ENCODE peak calls at places on chromosomes 4 and X, in seven cellular contexts. D, N, S, X, Y, O and L are unnamed samples.

GRCh38 chrX:8845469-8845868 is 44.3 kb upstream of the FAM9A start:
- DNase-seq in D (no peak), N (no peak), S (no peak), X (no peak), Y (no peak), O (no peak), L (no peak)

GRCh38 chrX:47751670-47752069 is 85.0 kb upstream of the ZNF81 start:
- DNase-seq in D (no peak), N (no peak), S (peak), X (no peak), Y (peak), O (peak), L (peak)

GRCh38 chr4:19577121-19577520 is 674.6 kb upstream of the SLIT2 start:
- DNase-seq in D (no peak), N (peak), S (no peak), X (peak), Y (no peak), O (no peak), L (no peak)

GRCh38 chrX:72038016-72038415 is 93.7 kb downstream of the RTL5 start:
- DNase-seq in D (peak), N (no peak), S (no peak), X (no peak), Y (no peak), O (no peak), L (no peak)

GRCh38 chr4:182179105-182179504 is 64.1 kb upstream of the TENM3 start:
- DNase-seq in D (no peak), N (peak), S (no peak), X (no peak), Y (no peak), O (no peak), L (no peak)

GRCh38 chr4:4857809-4858508 is 1.5 kb upstream of the MSX1 start:
- DNase-seq in D (no peak), N (no peak), S (no peak), X (no peak), Y (no peak), O (no peak), L (peak)

GRCh38 chr4:140617494-140618060 is 48.8 kb upstream of the UCP1 start:
- DNase-seq in D (no peak), N (no peak), S (no peak), X (no peak), Y (no peak), O (no peak), L (no peak)

GRCh38 chr4:77994194-77994721 is 62.9 kb upstream of the FRAS1 start:
- DNase-seq in D (no peak), N (peak), S (peak), X (peak), Y (peak), O (no peak), L (peak)

GRCh38 chrX:46913710-46914109 is 1.5 kb downstream of the JADE3 start:
- DNase-seq in D (no peak), N (peak), S (peak), X (no peak), Y (peak), O (no peak), L (no peak)

GRCh38 chr4:147590249-147590920 is 26.8 kb upstream of the TMEM184C start:
- DNase-seq in D (no peak), N (peak), S (peak), X (no peak), Y (peak), O (peak), L (peak)

GRCh38 chrX:86237482-86237881 is 89.2 kb downstream of the DACH2 start:
- DNase-seq in D (no peak), N (no peak), S (no peak), X (no peak), Y (no peak), O (no peak), L (no peak)

GRCh38 chr4:11898796-11899195 is 470.1 kb upstream of the HS3ST1 start:
- DNase-seq in D (no peak), N (no peak), S (no peak), X (no peak), Y (no peak), O (no peak), L (no peak)

GRCh38 chr4:95409127-95409526 is 139.6 kb downstream of the UNC5C start:
- DNase-seq in D (no peak), N (no peak), S (no peak), X (no peak), Y (no peak), O (no peak), L (no peak)

GRCh38 chr4:7183161-7183560 is 9.2 kb upstream of the SORCS2 start:
- DNase-seq in D (no peak), N (no peak), S (no peak), X (no peak), Y (no peak), O (no peak), L (no peak)

GRCh38 chr4:15291133-15291532 is 136.7 kb upstream of the C1QTNF7 start:
- DNase-seq in D (no peak), N (peak), S (no peak), X (no peak), Y (no peak), O (no peak), L (no peak)

GRCh38 chr4:168309781-168310180 is 8.8 kb downstream of the DDX60 start:
- DNase-seq in D (no peak), N (peak), S (peak), X (no peak), Y (no peak), O (no peak), L (no peak)

GRCh38 chr4:99084595-99084994 is 4.0 kb downstream of the ADH5 start:
- DNase-seq in D (no peak), N (no peak), S (no peak), X (no peak), Y (no peak), O (no peak), L (no peak)

GRCh38 chr4:148069086-148070010 is 337.5 kb downstream of the ARHGAP10 start:
- DNase-seq in D (no peak), N (no peak), S (peak), X (no peak), Y (no peak), O (no peak), L (no peak)

GRCh38 chr4:4606321-4606720 is 64.5 kb upstream of the STX18 start:
- DNase-seq in D (no peak), N (peak), S (no peak), X (no peak), Y (no peak), O (no peak), L (no peak)

GRCh38 chr4:36863601-36864000 is 380.9 kb upstream of the NWD2 start:
- DNase-seq in D (no peak), N (no peak), S (no peak), X (no peak), Y (no peak), O (no peak), L (no peak)

GRCh38 chrX:8868070-8868795 is 67.0 kb upstream of the FAM9A start:
- DNase-seq in D (no peak), N (peak), S (no peak), X (peak), Y (no peak), O (no peak), L (no peak)

GRCh38 chr4:123399638-123400358 is 3.2 kb downstream of the SPRY1 start:
- DNase-seq in D (no peak), N (no peak), S (peak), X (no peak), Y (no peak), O (no peak), L (no peak)

GRCh38 chr4:2891294-2891693 is 47.6 kb downstream of the ADD1 start:
- DNase-seq in D (no peak), N (peak), S (no peak), X (no peak), Y (peak), O (no peak), L (no peak)

DNA sequence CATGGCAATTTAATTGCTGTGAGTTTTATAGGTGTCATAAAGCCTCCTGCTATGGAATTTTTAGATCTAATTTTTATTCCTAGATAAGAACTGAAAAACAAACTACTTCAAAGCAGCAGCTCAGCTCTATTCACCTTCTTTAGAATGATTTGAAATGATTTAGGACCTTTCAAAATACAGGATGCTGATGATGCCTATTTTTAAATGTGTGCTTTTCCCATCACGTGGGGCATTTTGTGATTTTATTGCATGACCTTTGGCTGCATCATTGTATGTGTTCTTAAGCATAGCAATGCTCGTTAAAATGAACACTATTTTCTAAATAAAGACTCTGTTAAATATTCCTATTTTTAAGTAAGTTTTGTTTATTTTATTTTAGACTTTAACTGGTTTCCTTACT is 537.3 kb downstream of the STPG2 start:
- DNase-seq in D (no peak), N (no peak), S (no peak), X (no peak), Y (no peak), O (no peak), L (no peak)
- TF ChIP-seq CTCF in D (no peak), N (no peak), S (no peak), X (no peak), Y (no peak), O (no peak), L (no peak)

DNA sequence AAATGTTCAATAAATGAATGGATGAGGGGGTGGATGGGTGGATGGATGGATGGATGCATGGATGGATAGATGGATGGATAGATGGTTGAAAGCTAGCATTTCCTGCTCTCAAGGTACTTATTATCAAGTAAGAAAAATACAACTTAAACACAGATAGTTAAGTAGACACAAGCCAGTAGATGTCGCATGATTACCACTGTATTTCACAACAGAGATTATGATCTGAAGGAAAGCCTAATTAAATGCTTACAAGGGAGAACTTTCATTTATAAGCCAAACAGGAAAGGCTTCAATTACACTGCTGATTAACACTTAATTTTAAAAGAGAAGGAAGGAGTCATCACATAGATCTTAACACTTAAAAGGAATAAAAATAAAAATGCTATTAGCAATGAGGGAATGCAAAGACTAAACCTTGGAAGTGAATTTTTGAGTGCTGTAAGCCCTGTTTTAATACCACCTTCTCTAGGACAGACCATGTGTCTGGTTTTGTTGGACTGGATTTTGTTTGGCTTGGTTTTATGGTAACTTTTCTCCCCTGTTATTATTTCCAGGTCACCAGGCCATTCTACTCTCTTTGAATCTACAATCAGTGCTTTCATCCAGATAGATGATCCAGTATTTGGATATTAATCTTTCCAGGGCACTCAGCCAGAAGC is 75.4 kb upstream of the SLC39A8 start:
- DNase-seq in D (no peak), N (peak), S (no peak), X (no peak), Y (no peak), O (no peak), L (no peak)
- TF ChIP-seq CTCF in D (no peak), N (no peak), S (no peak), X (peak), Y (no peak), O (no peak), L (no peak)

GRCh38 chr4:67546971-67547370 is 1.7 kb upstream of the CENPC start:
- DNase-seq in D (no peak), N (no peak), S (no peak), X (no peak), Y (peak), O (no peak), L (no peak)

GRCh38 chr4:67545199-67545995 is at the start of gene CENPC:
- DNase-seq in D (peak), N (peak), S (peak), X (peak), Y (peak), O (peak), L (peak)

GRCh38 chr4:67550491-67551256 is 5.4 kb upstream of the CENPC start:
- DNase-seq in D (no peak), N (no peak), S (no peak), X (no peak), Y (no peak), O (no peak), L (no peak)

GRCh38 chr4:67545996-67546356 is 673 bp upstream of the CENPC start:
- DNase-seq in D (no peak), N (no peak), S (no peak), X (no peak), Y (no peak), O (no peak), L (no peak)

GRCh38 chr4:67549123-67549522 is 3.8 kb upstream of the CENPC start:
- DNase-seq in D (no peak), N (no peak), S (no peak), X (no peak), Y (no peak), O (no peak), L (peak)
- TF ChIP-seq CTCF in D (peak), N (no peak), S (peak), X (no peak), Y (peak), O (peak), L (peak)

GRCh38 chr4:105714071-105714521 is 5.5 kb downstream of the GSTCD start:
- DNase-seq in D (no peak), N (no peak), S (no peak), X (no peak), Y (no peak), O (no peak), L (peak)

GRCh38 chr4:105712766-105713165 is 4.2 kb downstream of the GSTCD start:
- DNase-seq in D (no peak), N (no peak), S (no peak), X (no peak), Y (no peak), O (no peak), L (no peak)

GRCh38 chr4:105719214-105719613 is 10.6 kb downstream of the GSTCD start:
- DNase-seq in D (no peak), N (no peak), S (no peak), X (no peak), Y (peak), O (no peak), L (no peak)

GRCh38 chr4:105714932-105715331 is 6.3 kb downstream of the GSTCD start:
- DNase-seq in D (no peak), N (no peak), S (no peak), X (no peak), Y (no peak), O (no peak), L (no peak)

DNA sequence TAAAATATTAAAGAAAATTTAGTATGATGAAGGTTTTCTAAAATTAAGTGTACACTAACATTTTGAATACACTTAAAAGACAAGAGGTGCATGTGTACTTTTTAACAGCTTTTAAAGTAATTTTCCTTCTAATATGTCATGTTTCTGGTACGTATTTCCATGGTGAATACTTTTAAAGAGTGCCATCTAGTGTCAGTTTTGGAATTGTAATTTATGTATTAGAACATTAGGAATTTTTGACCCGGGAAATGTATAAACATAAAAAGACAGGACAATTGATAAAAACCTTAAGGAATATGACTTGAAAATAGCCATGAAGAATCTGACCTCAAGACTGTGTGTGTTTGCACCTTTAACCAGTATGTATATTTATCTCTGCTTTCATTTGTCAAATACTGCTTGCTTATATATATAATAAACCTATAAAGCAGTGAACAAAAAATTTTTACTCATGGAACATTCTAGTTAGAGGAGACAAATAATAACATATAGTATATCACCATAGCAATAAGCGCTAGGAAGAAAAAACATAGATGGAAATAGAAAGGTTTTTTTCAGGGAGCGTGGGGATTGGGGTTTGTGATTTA is 7.2 kb downstream of the GSTCD start:
- DNase-seq in D (no peak), N (no peak), S (peak), X (no peak), Y (peak), O (no peak), L (peak)
- TF ChIP-seq CTCF in D (peak), N (peak), S (peak), X (peak), Y (peak), O (peak), L (no peak)

GRCh38 chrX:40414335-40414734 is 166.4 kb upstream of the ATP6AP2 start:
- DNase-seq in D (no peak), N (no peak), S (no peak), X (no peak), Y (no peak), O (no peak), L (no peak)

GRCh38 chrX:40415675-40416074 is 165.1 kb upstream of the ATP6AP2 start:
- DNase-seq in D (no peak), N (no peak), S (no peak), X (no peak), Y (no peak), O (no peak), L (no peak)

GRCh38 chrX:40406330-40406859 is 174.4 kb upstream of the ATP6AP2 start:
- DNase-seq in D (no peak), N (no peak), S (no peak), X (no peak), Y (no peak), O (no peak), L (no peak)

GRCh38 chrX:40410859-40411258 is 169.9 kb upstream of the ATP6AP2 start:
- DNase-seq in D (no peak), N (no peak), S (no peak), X (no peak), Y (no peak), O (no peak), L (no peak)

GRCh38 chrX:40411350-40412111 is 169.2 kb upstream of the ATP6AP2 start:
- DNase-seq in D (no peak), N (no peak), S (no peak), X (no peak), Y (no peak), O (no peak), L (no peak)
- TF ChIP-seq CTCF in D (no peak), N (no peak), S (peak), X (no peak), Y (no peak), O (no peak), L (no peak)

DNA sequence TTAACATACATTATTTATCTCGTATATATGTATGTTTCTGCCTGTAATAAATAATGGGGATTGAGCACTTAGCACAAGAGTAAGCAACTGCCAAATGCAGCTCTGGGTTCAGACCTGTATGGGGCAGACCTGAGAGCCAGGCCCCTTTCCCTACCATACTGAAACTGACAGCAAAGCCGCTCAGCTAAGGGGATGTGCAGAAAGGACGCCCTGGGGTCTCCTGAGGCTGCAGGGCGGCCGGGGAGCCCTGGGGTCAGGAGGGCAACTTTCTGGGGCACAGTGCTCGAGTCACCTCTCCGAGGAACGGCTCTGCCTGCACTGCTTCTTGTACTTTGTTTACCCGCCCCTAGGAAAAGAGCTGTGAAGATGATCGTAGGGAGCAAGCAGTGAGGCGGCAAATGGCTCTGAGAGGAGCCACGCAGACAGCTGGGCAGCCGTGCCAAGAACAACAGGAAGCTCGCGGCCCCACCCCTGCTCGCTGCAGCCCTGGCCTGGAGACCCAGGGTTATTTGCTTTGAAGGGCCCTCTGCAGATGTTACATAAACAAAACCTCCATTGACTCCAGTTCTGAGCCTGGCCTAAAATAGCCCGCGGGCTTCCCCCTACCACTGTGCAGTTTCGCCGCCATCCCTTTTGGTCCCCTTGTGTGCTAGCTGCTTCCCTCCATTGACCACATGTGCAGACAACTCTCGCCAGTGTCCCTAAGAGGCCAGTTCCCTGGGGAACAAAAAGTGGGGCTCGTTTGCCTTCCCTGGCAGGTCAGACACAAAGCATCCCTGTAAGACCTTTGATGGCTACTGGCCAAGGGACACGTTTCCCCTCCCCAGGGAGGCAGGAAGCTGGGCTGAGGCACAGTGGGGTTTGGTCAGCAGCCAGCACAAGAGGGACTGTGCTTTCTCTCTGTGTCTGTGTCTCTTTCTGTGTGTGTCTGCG is 111.3 kb upstream of the LNX1 start:
- DNase-seq in D (peak), N (peak), S (peak), X (peak), Y (peak), O (peak), L (peak)
- TF ChIP-seq CTCF in D (no peak), N (no peak), S (no peak), X (peak), Y (peak), O (no peak), L (no peak)